ENCODE peak calls at places on chromosome 18, in five cellular contexts. One of them, this sample, is unnamed.
A peak's percentile ranks its signal among the peaks of the same experiment; 100 is the strongest.

GRCh38 chr18:13562494-13563029 is 163.8 kb downstream of the FAM210A start:
- DNase-seq in right lobe of liver: no peak
- DNase-seq in iPS-NIHi11: no peak
- DNase-seq in NCI-H69: no peak
- DNase-seq in ELR: no peak
- DNase-seq in this sample: no peak

GRCh38 chr18:2083691-2084090 is 487.6 kb downstream of the METTL4 start:
- DNase-seq in right lobe of liver: no peak
- DNase-seq in iPS-NIHi11: peak; percentile 28
- DNase-seq in NCI-H69: peak; percentile 67
- DNase-seq in ELR: peak; percentile 11
- DNase-seq in this sample: no peak

GRCh38 chr18:13551841-13552733 is 174.3 kb downstream of the FAM210A start:
- DNase-seq in right lobe of liver: no peak
- DNase-seq in iPS-NIHi11: no peak
- DNase-seq in NCI-H69: no peak
- DNase-seq in ELR: no peak
- DNase-seq in this sample: no peak

GRCh38 chr18:76553715-76554603 is 58.9 kb upstream of the ZNF516 start:
- DNase-seq in right lobe of liver: no peak
- DNase-seq in iPS-NIHi11: no peak
- DNase-seq in NCI-H69: no peak
- DNase-seq in ELR: peak; percentile 44
- DNase-seq in this sample: no peak

GRCh38 chr18:27608742-27609141 is 423.6 kb upstream of the CHST9 start:
- DNase-seq in right lobe of liver: no peak
- DNase-seq in iPS-NIHi11: no peak
- DNase-seq in NCI-H69: peak; percentile 29
- DNase-seq in ELR: peak; percentile 36
- DNase-seq in this sample: no peak

GRCh38 chr18:46706968-46707367 is 49.9 kb downstream of the ST8SIA5 start:
- DNase-seq in right lobe of liver: no peak
- DNase-seq in iPS-NIHi11: no peak
- DNase-seq in NCI-H69: no peak
- DNase-seq in ELR: peak; percentile 67
- DNase-seq in this sample: no peak

GRCh38 chr18:25230658-25231326 is 121.2 kb downstream of the ZNF521 start:
- DNase-seq in right lobe of liver: no peak
- DNase-seq in iPS-NIHi11: no peak
- DNase-seq in NCI-H69: peak; percentile 70
- DNase-seq in ELR: peak; percentile 30
- DNase-seq in this sample: peak; percentile 93

GRCh38 chr18:5463390-5463789 is 80.4 kb downstream of the EPB41L3 start:
- DNase-seq in right lobe of liver: no peak
- DNase-seq in iPS-NIHi11: no peak
- DNase-seq in NCI-H69: peak; percentile 74
- DNase-seq in ELR: no peak
- DNase-seq in this sample: peak; percentile 95

GRCh38 chr18:49819768-49820662 is 6.7 kb upstream of the ACAA2 start:
- DNase-seq in right lobe of liver: no peak
- DNase-seq in iPS-NIHi11: no peak
- DNase-seq in NCI-H69: no peak
- DNase-seq in ELR: no peak
- DNase-seq in this sample: no peak

GRCh38 chr18:49894827-49895226 is 81.5 kb upstream of the ACAA2 start:
- DNase-seq in right lobe of liver: no peak
- DNase-seq in iPS-NIHi11: no peak
- DNase-seq in NCI-H69: no peak
- DNase-seq in ELR: no peak
- DNase-seq in this sample: no peak

GRCh38 chr18:21071071-21071470 is 40.5 kb downstream of the ROCK1 start:
- DNase-seq in right lobe of liver: no peak
- DNase-seq in iPS-NIHi11: no peak
- DNase-seq in NCI-H69: no peak
- DNase-seq in ELR: no peak
- DNase-seq in this sample: no peak

GRCh38 chr18:34976899-34977786 is 64.1 kb upstream of the MAPRE2 start:
- DNase-seq in right lobe of liver: peak; percentile 93
- DNase-seq in iPS-NIHi11: peak; percentile 78
- DNase-seq in NCI-H69: peak; percentile 96
- DNase-seq in ELR: peak; percentile 69
- DNase-seq in this sample: peak; percentile 86

GRCh38 chr18:76260941-76261472 is 234.0 kb downstream of the ZNF516 start:
- DNase-seq in right lobe of liver: no peak
- DNase-seq in iPS-NIHi11: peak; percentile 30
- DNase-seq in NCI-H69: no peak
- DNase-seq in ELR: no peak
- DNase-seq in this sample: no peak

GRCh38 chr18:33560686-33561370 is 17.2 kb upstream of the ASXL3 start:
- DNase-seq in right lobe of liver: no peak
- DNase-seq in iPS-NIHi11: peak; percentile 14
- DNase-seq in NCI-H69: peak; percentile 87
- DNase-seq in ELR: no peak
- DNase-seq in this sample: no peak

GRCh38 chr18:26133652-26134051 is at the start of gene PSMA8:
- DNase-seq in right lobe of liver: peak; percentile 57
- DNase-seq in iPS-NIHi11: peak; percentile 35
- DNase-seq in NCI-H69: no peak
- DNase-seq in ELR: no peak
- DNase-seq in this sample: no peak

GRCh38 chr18:7221424-7222155 is 9.3 kb upstream of the LRRC30 start:
- DNase-seq in right lobe of liver: no peak
- DNase-seq in iPS-NIHi11: peak; percentile 61
- DNase-seq in NCI-H69: peak; percentile 79
- DNase-seq in ELR: peak; percentile 73
- DNase-seq in this sample: no peak

GRCh38 chr18:29737190-29737589 is 1305.4 kb downstream of the DSC3 start:
- DNase-seq in right lobe of liver: no peak
- DNase-seq in iPS-NIHi11: no peak
- DNase-seq in NCI-H69: no peak
- DNase-seq in ELR: no peak
- DNase-seq in this sample: no peak

GRCh38 chr18:67211646-67212045 is 304.9 kb downstream of the DSEL start:
- DNase-seq in right lobe of liver: no peak
- DNase-seq in iPS-NIHi11: no peak
- DNase-seq in NCI-H69: no peak
- DNase-seq in ELR: no peak
- DNase-seq in this sample: no peak

GRCh38 chr18:5979971-5980457 is 84.7 kb upstream of the TMEM200C start:
- DNase-seq in right lobe of liver: no peak
- DNase-seq in iPS-NIHi11: no peak
- DNase-seq in NCI-H69: no peak
- DNase-seq in ELR: no peak
- DNase-seq in this sample: no peak

GRCh38 chr18:77088977-77089795 is 43.4 kb downstream of the MBP start:
- DNase-seq in right lobe of liver: no peak
- DNase-seq in iPS-NIHi11: peak; percentile 72
- DNase-seq in NCI-H69: peak; percentile 66
- DNase-seq in ELR: no peak
- DNase-seq in this sample: no peak

GRCh38 chr18:808086-808485 is 4.0 kb downstream of the YES1 start:
- DNase-seq in right lobe of liver: no peak
- DNase-seq in iPS-NIHi11: no peak
- DNase-seq in NCI-H69: no peak
- DNase-seq in ELR: no peak
- DNase-seq in this sample: no peak

GRCh38 chr18:12409466-12409865 is 1.7 kb downstream of the PRELID3A start:
- DNase-seq in right lobe of liver: no peak
- DNase-seq in iPS-NIHi11: no peak
- DNase-seq in NCI-H69: peak; percentile 45
- DNase-seq in ELR: peak; percentile 25
- DNase-seq in this sample: no peak

GRCh38 chr18:62341423-62341920 is 16.4 kb downstream of the TNFRSF11A start:
- DNase-seq in right lobe of liver: no peak
- DNase-seq in iPS-NIHi11: no peak
- DNase-seq in NCI-H69: peak; percentile 94
- DNase-seq in ELR: no peak
- DNase-seq in this sample: no peak

This sample was measured in sigmoid colon.